ENCODE peak calls at places on chromosomes 11 and 22, in eight cellular contexts. One of them, this sample, is unnamed.
A peak's percentile ranks its signal among the peaks of the same experiment; 100 is the strongest.

GRCh38 chr11:640021-640706 is 3.1 kb downstream of the DRD4 start:
- DNase-seq in right cardiac atrium: peak; percentile 37
- DNase-seq in stimulated activated CD4-positive, alpha-beta T cell treated with anti-CD3 and anti-CD28 coated beads, TNF-alpha, amount 100 ng/mL, for 1 hour: no peak
- DNase-seq in NCI-H748 treated with DMSO at 0.1 percent for 48 hours: no peak
- DNase-seq in fibroblast of pulmonary artery: no peak
- DNase-seq in coronary artery: no peak
- DNase-seq in activated CD4-positive, alpha-beta T cell treated with anti-CD3 and anti-CD28 coated beads, Interleukin-2, amount 50 U/mL, for 1 hour: no peak
- DNase-seq in left ventricle myocardium inferior: no peak
- DNase-seq in this sample: no peak

GRCh38 chr11:116960916-116961315 is 123.5 kb upstream of the APOA1 start:
- DNase-seq in right cardiac atrium: no peak
- DNase-seq in stimulated activated CD4-positive, alpha-beta T cell treated with anti-CD3 and anti-CD28 coated beads, TNF-alpha, amount 100 ng/mL, for 1 hour: no peak
- DNase-seq in NCI-H748 treated with DMSO at 0.1 percent for 48 hours: no peak
- DNase-seq in fibroblast of pulmonary artery: peak; percentile 46
- DNase-seq in coronary artery: no peak
- DNase-seq in activated CD4-positive, alpha-beta T cell treated with anti-CD3 and anti-CD28 coated beads, Interleukin-2, amount 50 U/mL, for 1 hour: no peak
- DNase-seq in left ventricle myocardium inferior: no peak
- DNase-seq in this sample: no peak

GRCh38 chr11:125262194-125262824 is 97.8 kb downstream of the PKNOX2 start:
- DNase-seq in right cardiac atrium: peak; percentile 59
- DNase-seq in stimulated activated CD4-positive, alpha-beta T cell treated with anti-CD3 and anti-CD28 coated beads, TNF-alpha, amount 100 ng/mL, for 1 hour: no peak
- DNase-seq in NCI-H748 treated with DMSO at 0.1 percent for 48 hours: no peak
- DNase-seq in fibroblast of pulmonary artery: no peak
- DNase-seq in coronary artery: no peak
- DNase-seq in activated CD4-positive, alpha-beta T cell treated with anti-CD3 and anti-CD28 coated beads, Interleukin-2, amount 50 U/mL, for 1 hour: no peak
- DNase-seq in left ventricle myocardium inferior: no peak
- DNase-seq in this sample: no peak

GRCh38 chr22:39598017-39598965 is 27.7 kb downstream of the CACNA1I start:
- DNase-seq in right cardiac atrium: peak; percentile 60
- DNase-seq in stimulated activated CD4-positive, alpha-beta T cell treated with anti-CD3 and anti-CD28 coated beads, TNF-alpha, amount 100 ng/mL, for 1 hour: peak; percentile 20
- DNase-seq in NCI-H748 treated with DMSO at 0.1 percent for 48 hours: peak; percentile 7
- DNase-seq in fibroblast of pulmonary artery: no peak
- DNase-seq in coronary artery: no peak
- DNase-seq in activated CD4-positive, alpha-beta T cell treated with anti-CD3 and anti-CD28 coated beads, Interleukin-2, amount 50 U/mL, for 1 hour: peak; percentile 73
- DNase-seq in left ventricle myocardium inferior: no peak
- DNase-seq in this sample: peak; percentile 62

GRCh38 chr11:128469220-128469619 is 118.1 kb downstream of the ETS1 start:
- DNase-seq in right cardiac atrium: no peak
- DNase-seq in stimulated activated CD4-positive, alpha-beta T cell treated with anti-CD3 and anti-CD28 coated beads, TNF-alpha, amount 100 ng/mL, for 1 hour: no peak
- DNase-seq in NCI-H748 treated with DMSO at 0.1 percent for 48 hours: no peak
- DNase-seq in fibroblast of pulmonary artery: no peak
- DNase-seq in coronary artery: no peak
- DNase-seq in activated CD4-positive, alpha-beta T cell treated with anti-CD3 and anti-CD28 coated beads, Interleukin-2, amount 50 U/mL, for 1 hour: no peak
- DNase-seq in left ventricle myocardium inferior: no peak
- DNase-seq in this sample: no peak

GRCh38 chr11:64040684-64041267 is 5.0 kb downstream of the FLRT1 start:
- DNase-seq in right cardiac atrium: no peak
- DNase-seq in stimulated activated CD4-positive, alpha-beta T cell treated with anti-CD3 and anti-CD28 coated beads, TNF-alpha, amount 100 ng/mL, for 1 hour: no peak
- DNase-seq in NCI-H748 treated with DMSO at 0.1 percent for 48 hours: no peak
- DNase-seq in fibroblast of pulmonary artery: no peak
- DNase-seq in coronary artery: no peak
- DNase-seq in activated CD4-positive, alpha-beta T cell treated with anti-CD3 and anti-CD28 coated beads, Interleukin-2, amount 50 U/mL, for 1 hour: no peak
- DNase-seq in left ventricle myocardium inferior: no peak
- DNase-seq in this sample: no peak

GRCh38 chr11:8313504-8314090 is 49.9 kb upstream of the LMO1 start:
- DNase-seq in right cardiac atrium: no peak
- DNase-seq in stimulated activated CD4-positive, alpha-beta T cell treated with anti-CD3 and anti-CD28 coated beads, TNF-alpha, amount 100 ng/mL, for 1 hour: no peak
- DNase-seq in NCI-H748 treated with DMSO at 0.1 percent for 48 hours: no peak
- DNase-seq in fibroblast of pulmonary artery: no peak
- DNase-seq in coronary artery: no peak
- DNase-seq in activated CD4-positive, alpha-beta T cell treated with anti-CD3 and anti-CD28 coated beads, Interleukin-2, amount 50 U/mL, for 1 hour: no peak
- DNase-seq in left ventricle myocardium inferior: no peak
- DNase-seq in this sample: no peak

GRCh38 chr11:118618991-118619375 is 11.6 kb downstream of the PHLDB1 start:
- DNase-seq in right cardiac atrium: peak; percentile 88
- DNase-seq in stimulated activated CD4-positive, alpha-beta T cell treated with anti-CD3 and anti-CD28 coated beads, TNF-alpha, amount 100 ng/mL, for 1 hour: no peak
- DNase-seq in NCI-H748 treated with DMSO at 0.1 percent for 48 hours: no peak
- DNase-seq in fibroblast of pulmonary artery: peak; percentile 87
- DNase-seq in coronary artery: peak; percentile 90
- DNase-seq in activated CD4-positive, alpha-beta T cell treated with anti-CD3 and anti-CD28 coated beads, Interleukin-2, amount 50 U/mL, for 1 hour: no peak
- DNase-seq in left ventricle myocardium inferior: peak; percentile 64
- DNase-seq in this sample: no peak

GRCh38 chr22:20857247-20857643 is 1.4 kb downstream of the PI4KA start:
- DNase-seq in right cardiac atrium: no peak
- DNase-seq in stimulated activated CD4-positive, alpha-beta T cell treated with anti-CD3 and anti-CD28 coated beads, TNF-alpha, amount 100 ng/mL, for 1 hour: no peak
- DNase-seq in NCI-H748 treated with DMSO at 0.1 percent for 48 hours: no peak
- DNase-seq in fibroblast of pulmonary artery: no peak
- DNase-seq in coronary artery: no peak
- DNase-seq in activated CD4-positive, alpha-beta T cell treated with anti-CD3 and anti-CD28 coated beads, Interleukin-2, amount 50 U/mL, for 1 hour: no peak
- DNase-seq in left ventricle myocardium inferior: no peak
- DNase-seq in this sample: no peak

GRCh38 chr11:108501396-108501795 is 3.2 kb upstream of the POGLUT3 start:
- DNase-seq in right cardiac atrium: no peak
- DNase-seq in stimulated activated CD4-positive, alpha-beta T cell treated with anti-CD3 and anti-CD28 coated beads, TNF-alpha, amount 100 ng/mL, for 1 hour: no peak
- DNase-seq in NCI-H748 treated with DMSO at 0.1 percent for 48 hours: no peak
- DNase-seq in fibroblast of pulmonary artery: no peak
- DNase-seq in coronary artery: no peak
- DNase-seq in activated CD4-positive, alpha-beta T cell treated with anti-CD3 and anti-CD28 coated beads, Interleukin-2, amount 50 U/mL, for 1 hour: no peak
- DNase-seq in left ventricle myocardium inferior: no peak
- DNase-seq in this sample: no peak

GRCh38 chr11:42034821-42035220 is 575.4 kb upstream of the LRRC4C start:
- DNase-seq in right cardiac atrium: no peak
- DNase-seq in stimulated activated CD4-positive, alpha-beta T cell treated with anti-CD3 and anti-CD28 coated beads, TNF-alpha, amount 100 ng/mL, for 1 hour: no peak
- DNase-seq in NCI-H748 treated with DMSO at 0.1 percent for 48 hours: no peak
- DNase-seq in fibroblast of pulmonary artery: no peak
- DNase-seq in coronary artery: no peak
- DNase-seq in activated CD4-positive, alpha-beta T cell treated with anti-CD3 and anti-CD28 coated beads, Interleukin-2, amount 50 U/mL, for 1 hour: no peak
- DNase-seq in left ventricle myocardium inferior: no peak
- DNase-seq in this sample: no peak

GRCh38 chr11:119907122-119907933 is 178.3 kb upstream of the NECTIN1 start:
- DNase-seq in right cardiac atrium: no peak
- DNase-seq in stimulated activated CD4-positive, alpha-beta T cell treated with anti-CD3 and anti-CD28 coated beads, TNF-alpha, amount 100 ng/mL, for 1 hour: no peak
- DNase-seq in NCI-H748 treated with DMSO at 0.1 percent for 48 hours: peak; percentile 5
- DNase-seq in fibroblast of pulmonary artery: no peak
- DNase-seq in coronary artery: no peak
- DNase-seq in activated CD4-positive, alpha-beta T cell treated with anti-CD3 and anti-CD28 coated beads, Interleukin-2, amount 50 U/mL, for 1 hour: no peak
- DNase-seq in left ventricle myocardium inferior: no peak
- DNase-seq in this sample: no peak

GRCh38 chr11:42234381-42235035 is 775.1 kb upstream of the LRRC4C start:
- DNase-seq in right cardiac atrium: no peak
- DNase-seq in stimulated activated CD4-positive, alpha-beta T cell treated with anti-CD3 and anti-CD28 coated beads, TNF-alpha, amount 100 ng/mL, for 1 hour: no peak
- DNase-seq in NCI-H748 treated with DMSO at 0.1 percent for 48 hours: no peak
- DNase-seq in fibroblast of pulmonary artery: peak; percentile 96
- DNase-seq in coronary artery: no peak
- DNase-seq in activated CD4-positive, alpha-beta T cell treated with anti-CD3 and anti-CD28 coated beads, Interleukin-2, amount 50 U/mL, for 1 hour: no peak
- DNase-seq in left ventricle myocardium inferior: no peak
- DNase-seq in this sample: no peak

GRCh38 chr11:79046365-79046764 is 394.5 kb downstream of the TENM4 start:
- DNase-seq in right cardiac atrium: no peak
- DNase-seq in stimulated activated CD4-positive, alpha-beta T cell treated with anti-CD3 and anti-CD28 coated beads, TNF-alpha, amount 100 ng/mL, for 1 hour: no peak
- DNase-seq in NCI-H748 treated with DMSO at 0.1 percent for 48 hours: no peak
- DNase-seq in fibroblast of pulmonary artery: no peak
- DNase-seq in coronary artery: no peak
- DNase-seq in activated CD4-positive, alpha-beta T cell treated with anti-CD3 and anti-CD28 coated beads, Interleukin-2, amount 50 U/mL, for 1 hour: no peak
- DNase-seq in left ventricle myocardium inferior: no peak
- DNase-seq in this sample: no peak

GRCh38 chr11:60785806-60786361 is 751 bp downstream of the MS4A10 start:
- DNase-seq in right cardiac atrium: no peak
- DNase-seq in stimulated activated CD4-positive, alpha-beta T cell treated with anti-CD3 and anti-CD28 coated beads, TNF-alpha, amount 100 ng/mL, for 1 hour: no peak
- DNase-seq in NCI-H748 treated with DMSO at 0.1 percent for 48 hours: no peak
- DNase-seq in fibroblast of pulmonary artery: peak; percentile 46
- DNase-seq in coronary artery: no peak
- DNase-seq in activated CD4-positive, alpha-beta T cell treated with anti-CD3 and anti-CD28 coated beads, Interleukin-2, amount 50 U/mL, for 1 hour: no peak
- DNase-seq in left ventricle myocardium inferior: no peak
- DNase-seq in this sample: no peak

GRCh38 chr11:88181776-88182175 is 6.5 kb upstream of the RAB38 start:
- DNase-seq in right cardiac atrium: no peak
- DNase-seq in stimulated activated CD4-positive, alpha-beta T cell treated with anti-CD3 and anti-CD28 coated beads, TNF-alpha, amount 100 ng/mL, for 1 hour: no peak
- DNase-seq in NCI-H748 treated with DMSO at 0.1 percent for 48 hours: no peak
- DNase-seq in fibroblast of pulmonary artery: no peak
- DNase-seq in coronary artery: no peak
- DNase-seq in activated CD4-positive, alpha-beta T cell treated with anti-CD3 and anti-CD28 coated beads, Interleukin-2, amount 50 U/mL, for 1 hour: no peak
- DNase-seq in left ventricle myocardium inferior: no peak
- DNase-seq in this sample: no peak

GRCh38 chr11:15750535-15751297 is 605.6 kb downstream of the SOX6 start:
- DNase-seq in right cardiac atrium: no peak
- DNase-seq in stimulated activated CD4-positive, alpha-beta T cell treated with anti-CD3 and anti-CD28 coated beads, TNF-alpha, amount 100 ng/mL, for 1 hour: no peak
- DNase-seq in NCI-H748 treated with DMSO at 0.1 percent for 48 hours: peak; percentile 99
- DNase-seq in fibroblast of pulmonary artery: no peak
- DNase-seq in coronary artery: no peak
- DNase-seq in activated CD4-positive, alpha-beta T cell treated with anti-CD3 and anti-CD28 coated beads, Interleukin-2, amount 50 U/mL, for 1 hour: no peak
- DNase-seq in left ventricle myocardium inferior: no peak
- DNase-seq in this sample: no peak